ENCODE peak calls at places on chromosomes 3 and 15, in seven cellular contexts. Q is hepatic stellate cell; B is cardiac fibroblast; J is Right ventricle myocardium superior; P is left kidney; E is stimulated activated CD4-positive, alpha-beta T cell treated with anti-CD3 and anti-CD28 coated beads, Interleukin-2, amount 100 ng/mL, for 48 hours; A is RCC 7860. V is an unnamed sample.

GRCh38 chr3:53194218-53195065 is 33.4 kb downstream of the PRKCD start:
- DNase-seq in Q (no peak), B (peak), J (peak), P (peak), E (no peak), A (no peak), V (no peak)

GRCh38 chr15:78663703-78664102 is 22.7 kb upstream of the CHRNB4 start:
- DNase-seq in Q (no peak), B (no peak), J (no peak), P (peak), E (no peak), A (peak), V (no peak)

GRCh38 chr3:136070334-136070733 is 104.8 kb downstream of the PPP2R3A start:
- DNase-seq in Q (peak), B (peak), J (no peak), P (no peak), E (no peak), A (peak), V (no peak)

GRCh38 chr3:53677406-53677805 is 168.8 kb downstream of the CHDH start:
- DNase-seq in Q (no peak), B (no peak), J (no peak), P (peak), E (no peak), A (no peak), V (no peak)

GRCh38 chr3:14588713-14589112 is 48.6 kb upstream of the GRIP2 start:
- DNase-seq in Q (no peak), B (no peak), J (no peak), P (no peak), E (no peak), A (no peak), V (no peak)

GRCh38 chr3:127691494-127691893 is 18.7 kb downstream of the ABTB1 start:
- DNase-seq in Q (no peak), B (no peak), J (peak), P (peak), E (no peak), A (peak), V (no peak)

GRCh38 chr3:67011414-67012131 is 13.5 kb downstream of the KBTBD8 start:
- DNase-seq in Q (no peak), B (no peak), J (no peak), P (no peak), E (no peak), A (no peak), V (no peak)

GRCh38 chr3:15844889-15845288 is 47.1 kb upstream of the ANKRD28 start:
- DNase-seq in Q (no peak), B (no peak), J (no peak), P (no peak), E (no peak), A (no peak), V (no peak)

GRCh38 chr15:45795487-45796069 is 160.7 kb downstream of the SQOR start:
- DNase-seq in Q (no peak), B (peak), J (no peak), P (peak), E (no peak), A (peak), V (no peak)

GRCh38 chr15:57297163-57297593 is 79.1 kb upstream of the CGNL1 start:
- DNase-seq in Q (no peak), B (no peak), J (no peak), P (peak), E (no peak), A (no peak), V (no peak)

GRCh38 chr3:149703474-149703873 is 45.6 kb upstream of the WWTR1 start:
- DNase-seq in Q (no peak), B (peak), J (peak), P (no peak), E (no peak), A (no peak), V (no peak)

GRCh38 chr15:27454281-27455060 is 483.5 kb downstream of the GABRG3 start:
- DNase-seq in Q (no peak), B (peak), J (no peak), P (no peak), E (no peak), A (peak), V (no peak)

GRCh38 chr3:16456784-16457415 is 56.6 kb downstream of the RFTN1 start:
- DNase-seq in Q (no peak), B (peak), J (no peak), P (no peak), E (no peak), A (peak), V (no peak)

GRCh38 chr15:65641723-65642475 is 20.2 kb downstream of the SLC24A1 start:
- DNase-seq in Q (no peak), B (no peak), J (no peak), P (peak), E (no peak), A (no peak), V (no peak)

GRCh38 chr15:47987908-47988532 is 132.8 kb upstream of the SLC24A5 start:
- DNase-seq in Q (peak), B (peak), J (no peak), P (peak), E (no peak), A (peak), V (peak)

GRCh38 chr3:49769516-49769915 is 16.8 kb downstream of the IP6K1 start:
- DNase-seq in Q (no peak), B (peak), J (no peak), P (no peak), E (no peak), A (no peak), V (no peak)

GRCh38 chr3:119950666-119951325 is 143.5 kb downstream of the GSK3B start:
- DNase-seq in Q (no peak), B (no peak), J (no peak), P (no peak), E (no peak), A (no peak), V (no peak)

GRCh38 chr15:68220967-68221366 is 8.6 kb downstream of the CLN6 start:
- DNase-seq in Q (no peak), B (no peak), J (no peak), P (no peak), E (no peak), A (no peak), V (no peak)

GRCh38 chr3:66531256-66531655 is 30.4 kb upstream of the LRIG1 start:
- DNase-seq in Q (no peak), B (no peak), J (no peak), P (no peak), E (no peak), A (no peak), V (no peak)

GRCh38 chr3:155984791-155985417 is 114.5 kb downstream of the GMPS start:
- DNase-seq in Q (no peak), B (no peak), J (no peak), P (no peak), E (no peak), A (no peak), V (no peak)

GRCh38 chr3:15223684-15224575 is 17.9 kb downstream of the CAPN7 start:
- DNase-seq in Q (no peak), B (no peak), J (no peak), P (no peak), E (no peak), A (no peak), V (no peak)

GRCh38 chr3:186784820-186785516 is 1.6 kb downstream of the EIF4A2 start:
- DNase-seq in Q (no peak), B (peak), J (no peak), P (no peak), E (no peak), A (no peak), V (no peak)

GRCh38 chr3:194129581-194130133 is 6.3 kb upstream of the HES1 start:
- DNase-seq in Q (no peak), B (no peak), J (no peak), P (peak), E (no peak), A (no peak), V (no peak)

V was measured in naive B cell.